ENCODE peak calls at places on chromosomes 2 and 18, in five cellular contexts. Y is cardiac muscle cell, N is adrenal gland, R is right cardiac atrium, J is small intestine. V is an unnamed sample.

GRCh38 chr2:223669453-223670225 is 67.5 kb upstream of the SCG2 start:
- DNase-seq in Y (peak; percentile 78), N (no peak), R (no peak), J (no peak), V (no peak)

GRCh38 chr2:156649596-156649995 is 213.4 kb downstream of the GPD2 start:
- DNase-seq in Y (peak; percentile 49), N (peak; percentile 38), R (peak; percentile 87), J (no peak), V (peak; percentile 26)

GRCh38 chr2:8487461-8487932 is 194.4 kb upstream of the ID2 start:
- DNase-seq in Y (no peak), N (no peak), R (no peak), J (no peak), V (no peak)

GRCh38 chr18:57107141-57107832 is 39.6 kb upstream of the BOD1L2 start:
- DNase-seq in Y (peak; percentile 38), N (no peak), R (no peak), J (peak; percentile 35), V (peak; percentile 17)

GRCh38 chr2:10514743-10515142 is 66.6 kb upstream of the ODC1 start:
- DNase-seq in Y (peak; percentile 80), N (no peak), R (no peak), J (no peak), V (no peak)

GRCh38 chr18:76499596-76500340 is 4.7 kb upstream of the ZNF516 start:
- DNase-seq in Y (no peak), N (no peak), R (no peak), J (no peak), V (no peak)

GRCh38 chr2:73243884-73244570 is 9.9 kb downstream of the CCT7 start:
- DNase-seq in Y (peak; percentile 70), N (peak; percentile 79), R (no peak), J (no peak), V (no peak)

GRCh38 chr2:16625201-16625729 is 40.4 kb downstream of the CYRIA start:
- DNase-seq in Y (peak; percentile 36), N (peak; percentile 51), R (peak; percentile 66), J (no peak), V (peak; percentile 44)

GRCh38 chr2:55459278-55459677 is 39.6 kb upstream of the CCDC88A start:
- DNase-seq in Y (no peak), N (no peak), R (no peak), J (no peak), V (no peak)

GRCh38 chr18:22385718-22386117 is 32.0 kb downstream of the CTAGE1 start:
- DNase-seq in Y (peak; percentile 89), N (no peak), R (no peak), J (no peak), V (no peak)

GRCh38 chr2:80496770-80497169 is 192.2 kb upstream of the LRRTM1 start:
- DNase-seq in Y (peak; percentile 37), N (no peak), R (no peak), J (no peak), V (no peak)

GRCh38 chr2:130373808-130374365 is 18.0 kb downstream of the PTPN18 start:
- DNase-seq in Y (no peak), N (no peak), R (no peak), J (no peak), V (no peak)
- H3K4me3 ChIP-seq in Y (no peak overlapping the region), N (peak overlapping the region; percentile 72), R (no peak overlapping the region), J (no peak overlapping the region), V (no peak overlapping the region)

DNA sequence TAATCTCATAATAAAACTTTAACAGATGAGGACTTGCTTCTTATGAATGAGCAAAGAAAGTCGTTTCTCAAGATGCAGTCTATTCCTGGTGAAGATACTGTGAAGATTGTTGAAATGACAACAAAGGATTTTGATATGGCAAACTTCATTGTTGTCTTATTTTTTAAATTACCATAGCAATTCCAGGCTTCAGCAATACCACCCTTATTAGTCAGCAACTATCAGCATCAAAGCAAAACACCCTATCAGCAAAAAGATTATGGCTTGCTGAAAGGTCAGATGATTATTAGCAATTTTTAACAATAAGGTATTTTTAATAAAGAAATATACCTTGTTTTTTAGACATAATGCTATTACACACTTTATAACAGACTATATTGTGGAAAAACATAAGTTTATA is 88.3 kb downstream of the COL5A2 start:
- DNase-seq in Y (peak; percentile 42), N (no peak), R (no peak), J (no peak), V (no peak)
- H3K4me3 ChIP-seq in Y (no peak overlapping the region), N (no peak overlapping the region), R (no peak overlapping the region), J (no peak overlapping the region), V (no peak overlapping the region)

GRCh38 chr2:121501070-121501469 is 29.6 kb upstream of the RNU4ATAC start:
- DNase-seq in Y (peak; percentile 72), N (no peak), R (no peak), J (no peak), V (no peak)
- H3K4me3 ChIP-seq in Y (no peak overlapping the region), N (no peak overlapping the region), R (no peak overlapping the region), J (no peak overlapping the region), V (no peak overlapping the region)

GRCh38 chr2:85711578-85712060 is 17.5 kb downstream of the GNLY start:
- DNase-seq in Y (no peak), N (no peak), R (no peak), J (no peak), V (no peak)
- H3K4me3 ChIP-seq in Y (no peak overlapping the region), N (no peak overlapping the region), R (no peak overlapping the region), J (no peak overlapping the region), V (no peak overlapping the region)

GRCh38 chr2:196987298-196987653 is 60.8 kb upstream of the PGAP1 start:
- DNase-seq in Y (peak; percentile 43), N (no peak), R (no peak), J (no peak), V (no peak)
- H3K4me3 ChIP-seq in Y (no peak overlapping the region), N (no peak overlapping the region), R (no peak overlapping the region), J (no peak overlapping the region), V (no peak overlapping the region)

DNA sequence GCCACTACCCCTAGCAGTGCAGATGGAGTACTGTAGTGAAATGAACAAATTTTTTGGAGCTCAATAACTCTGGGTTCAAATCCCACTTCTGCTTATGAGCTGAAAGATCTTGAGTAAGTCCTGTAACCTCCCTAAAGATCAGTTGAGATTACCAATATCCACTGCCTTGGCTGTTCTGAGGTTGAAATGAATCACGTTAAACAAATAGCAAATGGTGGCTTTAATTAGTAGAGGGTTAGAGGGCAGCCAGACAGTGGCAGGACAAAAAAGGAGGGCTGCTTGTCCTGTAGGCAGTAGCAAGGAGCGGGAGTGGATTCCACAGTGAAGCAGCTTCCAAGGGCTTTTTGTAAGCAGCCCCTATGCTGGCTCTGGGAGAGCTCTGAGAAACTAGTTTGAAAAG is 123.7 kb upstream of the LGALSL start:
- DNase-seq in Y (no peak), N (no peak), R (no peak), J (no peak), V (no peak)
- H3K4me3 ChIP-seq in Y (no peak overlapping the region), N (peak overlapping the region; percentile 38), R (no peak overlapping the region), J (no peak overlapping the region), V (no peak overlapping the region)

V was measured in testis.